ENCODE peak calls at places on chromosome 12, in five cellular contexts. H, G, Y, U and I are unnamed samples. For H3K4me1, the result is how much of the 10 kb centered on the place peaks cover.

GRCh38 chr12:12216349-12217017 is 50.4 kb downstream of the LRP6 start:
- DNase-seq in H (peak), G (no peak), Y (no peak), U (no peak), I (no peak)

GRCh38 chr12:62603811-62604098 is 137.1 kb downstream of the MON2 start:
- DNase-seq in H (no peak), G (no peak), Y (no peak), U (no peak), I (no peak)

GRCh38 chr12:129614221-129614885 is 289.5 kb downstream of the TMEM132D start:
- DNase-seq in H (no peak), G (no peak), Y (no peak), U (peak), I (no peak)

GRCh38 chr12:106246891-106247730 is 709 bp downstream of the CKAP4 start:
- DNase-seq in H (peak), G (no peak), Y (peak), U (peak), I (peak)

GRCh38 chr12:92859650-92860386 is 69.3 kb downstream of the EEA1 start:
- DNase-seq in H (no peak), G (no peak), Y (no peak), U (no peak), I (no peak)

GRCh38 chr12:57726151-57726883 is 12.2 kb downstream of the AGAP2 start:
- DNase-seq in H (peak), G (peak), Y (peak), U (peak), I (peak)

GRCh38 chr12:128056299-128056885 is 210.6 kb upstream of the TMEM132C start:
- DNase-seq in H (no peak), G (no peak), Y (peak), U (no peak), I (peak)

GRCh38 chr12:6959376-6960290 is 8.5 kb downstream of the PTPN6 start:
- DNase-seq in H (no peak), G (no peak), Y (no peak), U (no peak), I (no peak)

GRCh38 chr12:2052861-2053674 is at the start of gene CACNA1C:
- DNase-seq in H (no peak), G (no peak), Y (peak), U (peak), I (peak)

GRCh38 chr12:65169311-65170244 is at the start of gene LEMD3:
- DNase-seq in H (peak), G (peak), Y (peak), U (peak), I (peak)

GRCh38 chr12:110931315-110931728 is 10.9 kb upstream of the MYL2 start:
- DNase-seq in H (no peak), G (no peak), Y (no peak), U (no peak), I (peak)

GRCh38 chr12:130425698-130426245 is 88.1 kb downstream of the PIWIL1 start:
- DNase-seq in H (no peak), G (no peak), Y (no peak), U (no peak), I (no peak)

GRCh38 chr12:118494776-118495175 is 118.4 kb downstream of the SUDS3 start:
- DNase-seq in H (no peak), G (no peak), Y (no peak), U (no peak), I (no peak)

GRCh38 chr12:121438207-121438606 is 38.3 kb downstream of the RNF34 start:
- DNase-seq in H (no peak), G (no peak), Y (no peak), U (no peak), I (no peak)

GRCh38 chr12:16955083-16955657 is 349.2 kb upstream of the LMO3 start:
- DNase-seq in H (no peak), G (peak), Y (no peak), U (no peak), I (no peak)

GRCh38 chr12:46383654-46384450 is 11.3 kb upstream of the SLC38A2 start:
- DNase-seq in H (no peak), G (no peak), Y (no peak), U (peak), I (peak)

GRCh38 chr12:45231515-45232145 is 15.7 kb downstream of the ANO6 start:
- DNase-seq in H (no peak), G (no peak), Y (no peak), U (no peak), I (no peak)

GRCh38 chr12:101653503-101653902 is 43.9 kb upstream of the CHPT1 start:
- DNase-seq in H (no peak), G (no peak), Y (no peak), U (no peak), I (peak)

GRCh38 chr12:5944688-5945070 is 380 bp downstream of the ANO2 start:
- DNase-seq in H (no peak), G (no peak), Y (peak), U (no peak), I (peak)

GRCh38 chr12:5944053-5944452 is 1.0 kb downstream of the ANO2 start:
- DNase-seq in H (no peak), G (no peak), Y (no peak), U (no peak), I (no peak)

GRCh38 chr12:5948696-5949095 is 3.6 kb upstream of the ANO2 start:
- DNase-seq in H (no peak), G (no peak), Y (no peak), U (no peak), I (no peak)

GRCh38 chr12:5946388-5946787 is 1.3 kb upstream of the ANO2 start:
- DNase-seq in H (no peak), G (no peak), Y (no peak), U (no peak), I (no peak)

DNA sequence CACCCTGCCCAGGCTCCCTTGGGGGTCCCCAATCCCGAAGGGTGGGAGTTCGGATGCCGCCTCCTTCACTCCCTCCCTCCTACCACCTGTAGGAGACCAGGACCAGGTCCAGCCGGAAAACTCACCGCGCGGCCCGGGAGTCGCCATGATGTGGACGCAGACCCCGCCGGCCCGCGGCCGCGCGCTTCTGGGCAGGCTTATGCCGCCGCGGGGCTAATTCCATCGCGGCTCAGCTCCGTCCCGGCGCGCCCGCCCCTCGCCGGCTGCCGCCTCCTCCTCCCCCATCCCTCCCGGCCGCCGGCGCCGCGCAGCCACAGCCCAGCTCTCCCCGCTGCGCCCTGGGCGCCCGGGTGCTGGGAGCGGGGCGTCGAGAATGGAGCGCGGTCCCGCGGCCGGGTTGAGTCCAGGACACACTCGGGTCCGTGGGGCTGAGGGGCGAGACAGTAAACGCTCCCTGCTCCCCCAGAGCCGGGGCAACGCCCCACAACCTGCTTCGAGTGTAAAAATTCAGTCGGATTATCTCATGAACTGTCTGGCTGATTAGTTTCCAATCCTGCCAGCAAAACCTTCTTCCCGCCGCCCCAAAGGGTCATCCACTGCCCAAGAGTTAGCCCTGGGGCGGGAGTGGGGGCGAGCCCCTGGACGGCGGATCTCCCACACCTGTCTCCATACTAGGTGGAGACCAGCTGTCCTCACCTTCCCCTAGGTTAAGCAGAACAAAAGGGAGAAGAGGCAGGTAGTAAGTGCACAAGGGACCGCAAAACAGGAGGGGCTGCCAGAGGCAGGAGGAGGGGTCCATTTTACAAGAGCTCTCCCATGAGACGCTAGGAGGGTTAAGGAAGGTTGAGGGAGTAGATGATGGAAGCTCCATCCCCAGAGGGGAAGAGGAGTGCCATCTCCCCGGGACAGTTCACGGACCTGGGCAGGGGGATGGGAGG is at the start of gene ANO2:
- DNase-seq in H (no peak), G (no peak), Y (peak), U (peak), I (peak)
- TF ChIP-seq EZH2 in H (no peak), G (peak), Y (no peak), U (no peak), I (no peak)

GRCh38 chr12:88726806-88727722 is 146.8 kb upstream of the KITLG start:
- DNase-seq in H (no peak), G (no peak), Y (no peak), U (no peak), I (no peak)

GRCh38 chr12:88729196-88729595 is 148.9 kb upstream of the KITLG start:
- DNase-seq in H (no peak), G (no peak), Y (no peak), U (no peak), I (no peak)

GRCh38 chr12:88720785-88721650 is 140.7 kb upstream of the KITLG start:
- DNase-seq in H (no peak), G (no peak), Y (no peak), U (no peak), I (no peak)

GRCh38 chr12:88723219-88723618 is 142.9 kb upstream of the KITLG start:
- DNase-seq in H (no peak), G (no peak), Y (no peak), U (no peak), I (no peak)

DNA sequence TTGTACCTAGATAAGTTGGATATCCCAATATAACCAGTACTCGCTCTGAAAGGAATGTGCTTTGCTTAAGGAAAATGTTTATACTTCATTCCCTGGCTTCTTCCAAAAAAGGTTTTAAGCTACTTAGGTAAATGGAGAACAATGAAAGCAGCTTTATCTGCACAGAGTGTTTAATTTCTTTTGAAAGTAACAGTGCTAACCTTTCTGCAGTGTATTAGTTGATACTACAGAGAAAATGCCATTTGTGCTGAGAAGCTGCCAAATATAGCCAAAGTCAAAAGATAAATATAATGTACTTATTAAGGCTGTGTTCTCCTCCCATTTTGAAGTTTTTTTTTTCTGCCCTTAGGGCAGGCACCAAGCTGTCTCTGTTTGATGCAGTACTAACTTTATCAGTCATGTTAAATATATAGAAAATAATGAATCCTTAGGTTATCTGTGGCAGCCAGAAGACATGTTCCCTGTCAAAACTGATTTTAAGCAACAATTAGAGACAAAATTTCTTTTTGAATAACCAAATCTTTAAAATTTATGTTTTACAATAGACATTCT is 145.4 kb upstream of the KITLG start:
- DNase-seq in H (no peak), G (no peak), Y (peak), U (no peak), I (no peak)
- H2AFZ ChIP-seq in H (no peak), G (no peak), Y (peak), U (no peak), I (no peak)

DNA sequence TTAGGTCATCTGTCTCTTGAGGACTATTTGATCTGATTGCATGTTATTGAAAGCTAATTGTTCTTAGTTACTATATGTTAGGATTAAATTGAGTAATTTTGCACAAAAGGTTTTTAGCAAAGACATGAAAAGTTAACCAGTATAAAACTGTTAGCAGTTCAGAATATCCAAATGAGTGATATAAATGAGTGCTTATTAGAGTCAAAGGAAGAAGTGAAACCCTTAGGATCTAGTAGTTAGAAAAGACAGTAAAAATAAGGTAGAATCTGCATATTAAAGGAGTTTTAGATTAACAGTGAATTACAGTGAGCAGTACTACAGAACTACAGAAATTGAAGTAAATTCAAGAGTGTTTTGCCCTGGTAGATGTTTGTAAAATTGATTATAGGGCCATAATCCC is 12.4 kb downstream of the RAP1B start:
- DNase-seq in H (no peak), G (no peak), Y (no peak), U (no peak), I (no peak)
- H3K4me1 ChIP-seq in H (under half), G (under half), Y (under half), U (under half), I (under half)

GRCh38 chr12:54169036-54169435 is 19.7 kb downstream of the SMUG1 start:
- DNase-seq in H (no peak), G (no peak), Y (no peak), U (no peak), I (no peak)

GRCh38 chr12:54173906-54174471 is 14.8 kb downstream of the SMUG1 start:
- DNase-seq in H (no peak), G (no peak), Y (no peak), U (no peak), I (no peak)

GRCh38 chr12:54172102-54172630 is 16.6 kb downstream of the SMUG1 start:
- DNase-seq in H (no peak), G (no peak), Y (no peak), U (no peak), I (no peak)

GRCh38 chr12:54175130-54175963 is 13.4 kb downstream of the SMUG1 start:
- DNase-seq in H (peak), G (no peak), Y (no peak), U (no peak), I (no peak)

DNA sequence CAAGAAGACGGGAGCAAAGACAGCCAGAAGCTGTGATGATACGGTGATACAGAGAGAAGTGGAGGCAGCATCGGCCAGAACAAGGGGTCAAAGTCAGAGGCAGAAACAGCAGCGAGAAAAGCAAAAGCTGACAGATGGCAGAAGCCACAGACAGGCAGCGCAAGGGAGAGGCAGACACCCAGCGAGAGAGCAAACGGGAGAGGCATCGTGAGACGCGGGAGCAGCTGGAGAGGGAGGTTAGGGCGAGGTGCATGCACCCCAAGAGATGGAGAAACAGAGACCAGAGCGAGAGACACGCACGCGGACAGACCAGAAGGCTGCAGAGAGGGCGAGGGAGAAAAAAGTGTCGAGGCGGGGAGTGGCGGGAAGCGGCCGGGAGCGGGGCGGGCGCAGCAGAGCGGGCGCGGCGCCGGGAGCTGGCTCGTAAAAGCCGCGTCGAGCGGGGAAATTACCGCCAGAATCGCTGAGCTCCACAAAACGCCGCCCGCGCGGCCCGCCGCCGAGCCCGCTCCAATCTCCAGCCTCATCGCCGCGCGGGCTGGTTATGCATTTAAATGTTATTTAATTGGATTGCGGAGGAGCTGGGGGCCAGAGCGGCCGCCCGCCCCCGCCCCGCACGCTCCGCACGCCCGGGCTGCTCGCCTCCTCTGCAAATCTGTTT is 15.6 kb downstream of the SMUG1 start:
- DNase-seq in H (peak), G (no peak), Y (peak), U (peak), I (peak)
- TF ChIP-seq EZH2 in H (peak), G (peak), Y (peak), U (no peak), I (peak)

DNA sequence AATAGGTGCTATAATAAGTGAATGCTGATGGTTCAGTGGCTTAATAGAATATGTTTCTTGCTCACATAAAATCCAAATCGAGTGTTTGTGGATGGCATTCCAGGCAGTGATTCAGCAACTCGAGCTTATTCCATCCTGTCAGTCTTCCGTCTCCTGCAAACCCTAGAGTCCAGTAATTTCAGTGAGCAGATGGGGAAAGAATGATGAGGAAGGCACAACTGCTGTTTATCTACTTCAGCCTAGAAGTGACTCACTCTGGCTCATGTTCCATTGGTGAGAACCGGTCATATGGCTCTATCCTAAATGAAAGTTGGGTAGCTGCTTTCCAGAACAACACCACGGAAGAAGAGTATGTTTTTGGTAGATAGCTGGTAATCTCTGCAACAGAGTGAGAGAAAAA is 421.8 kb upstream of the PDE3A start:
- DNase-seq in H (no peak), G (no peak), Y (no peak), U (no peak), I (no peak)
- H2AFZ ChIP-seq in H (no peak), G (no peak), Y (no peak), U (no peak), I (no peak)

DNA sequence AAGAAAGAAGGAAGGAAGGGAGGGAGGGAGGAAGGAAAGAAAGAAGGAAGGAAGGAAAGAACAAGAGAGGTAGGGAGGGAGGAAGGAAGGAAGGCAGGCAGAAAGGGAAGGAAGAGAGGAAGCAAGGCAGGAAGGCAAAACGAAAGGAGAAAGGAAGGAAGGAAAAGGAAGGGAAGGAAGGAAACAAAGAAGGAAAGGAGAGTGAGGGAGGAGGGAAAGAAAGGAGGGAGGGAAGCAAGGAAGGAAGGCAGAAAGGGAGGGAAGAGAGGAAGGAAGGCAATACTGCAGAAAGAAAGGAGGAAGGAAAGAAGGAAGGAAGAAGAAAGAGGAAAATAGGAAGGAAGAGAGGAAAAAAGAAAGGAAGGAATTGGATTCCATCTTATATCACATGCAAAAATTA is 1303.1 kb upstream of the TMEM132C start:
- DNase-seq in H (no peak), G (no peak), Y (no peak), U (no peak), I (no peak)
- H3K4me1 ChIP-seq in H (under half), G (under half), Y (under half), U (under half), I (under half)

DNA sequence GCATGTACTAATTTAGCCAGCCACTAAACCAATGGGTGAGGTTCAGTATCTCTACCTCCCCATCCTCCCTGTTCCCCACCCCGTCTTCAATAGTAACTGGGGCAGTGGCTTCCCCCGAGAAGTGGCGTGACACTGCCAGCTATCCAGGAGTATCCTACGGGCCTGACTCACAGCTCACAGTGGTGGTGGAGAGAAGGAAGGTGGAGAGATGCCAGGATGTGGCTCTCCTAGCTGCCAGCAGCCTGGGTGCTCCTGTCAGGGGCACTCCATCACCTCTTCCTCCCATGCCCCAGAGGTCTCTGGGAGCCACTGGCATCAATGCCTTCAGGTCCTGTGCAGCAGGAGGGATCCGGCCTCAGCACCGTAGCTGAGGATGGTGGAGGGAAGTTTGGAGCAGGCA is 49.0 kb downstream of the TSPAN11 start:
- DNase-seq in H (no peak), G (no peak), Y (no peak), U (no peak), I (no peak)
- TF ChIP-seq EZH2 in H (no peak), G (no peak), Y (no peak), U (no peak), I (no peak)

DNA sequence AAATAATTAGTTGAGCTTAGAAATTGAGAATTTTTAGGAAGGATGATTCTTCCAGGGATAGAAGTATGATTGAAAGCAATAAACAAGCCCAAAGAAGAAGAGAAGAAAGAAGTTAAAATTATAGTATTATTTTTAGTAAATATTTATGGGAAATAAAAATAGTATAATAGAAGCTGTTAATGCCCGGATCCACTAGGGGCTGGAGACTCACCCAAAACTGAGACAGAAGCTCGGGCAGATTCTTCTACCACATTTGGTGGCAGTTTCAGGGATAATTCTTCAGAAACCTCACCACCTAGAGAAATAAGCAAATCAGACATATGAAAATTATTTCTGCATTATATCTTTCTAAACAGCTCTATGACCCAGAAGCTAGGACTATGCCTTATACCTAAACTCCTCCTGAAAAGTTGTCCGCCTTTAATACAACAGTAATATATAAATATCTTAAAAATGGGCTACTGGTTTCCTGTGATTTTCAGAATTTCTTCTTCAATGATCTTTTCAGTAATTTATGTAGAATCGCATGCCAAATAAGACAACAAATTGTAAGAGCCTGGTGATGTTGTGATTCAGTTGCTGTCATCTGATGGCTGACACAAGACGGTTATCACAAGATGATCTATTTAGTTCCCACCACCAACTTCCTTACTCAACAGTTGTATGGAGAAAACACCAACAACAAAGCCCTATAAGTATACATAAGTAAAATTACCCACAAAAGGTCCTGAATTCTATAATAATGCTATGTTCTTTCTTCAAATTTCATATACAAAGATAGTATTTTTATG is 35.6 kb downstream of the A2M start:
- DNase-seq in H (no peak), G (no peak), Y (no peak), U (no peak), I (peak)
- H2AFZ ChIP-seq in H (no peak), G (no peak), Y (no peak), U (no peak), I (no peak)